ENCODE peak calls at places on chromosomes 1 and 21, in six cellular contexts. One of them, this sample, is unnamed. For H3K4me1, the result is how much of the 10 kb centered on the place peaks cover.

GRCh38 chr1:185401019-185401418 is 84.0 kb upstream of the IVNS1ABP start:
- DNase-seq in tibial nerve: no peak
- DNase-seq in heart left ventricle: no peak
- DNase-seq in sigmoid colon: no peak
- DNase-seq in stomach: no peak
- DNase-seq in IMR-90: peak
- DNase-seq in this sample: no peak

GRCh38 chr1:244445320-244446181 is 6.2 kb downstream of the ADSS2 start:
- DNase-seq in stomach: no peak
- DNase-seq in heart left ventricle: no peak
- DNase-seq in sigmoid colon: no peak
- DNase-seq in tibial nerve: no peak
- DNase-seq in IMR-90: peak
- DNase-seq in this sample: no peak

GRCh38 chr1:246077476-246077875 is 429.6 kb downstream of the SMYD3 start:
- DNase-seq in IMR-90: no peak
- DNase-seq in sigmoid colon: no peak
- DNase-seq in tibial nerve: no peak
- DNase-seq in stomach: no peak
- DNase-seq in heart left ventricle: no peak
- DNase-seq in this sample: no peak

GRCh38 chr1:67570473-67571143 is 114.4 kb upstream of the GADD45A start:
- DNase-seq in heart left ventricle: no peak
- DNase-seq in stomach: no peak
- DNase-seq in IMR-90: peak
- DNase-seq in sigmoid colon: no peak
- DNase-seq in tibial nerve: no peak
- DNase-seq in this sample: no peak

GRCh38 chr1:52239708-52240001 is 97.8 kb downstream of the ZFYVE9 start:
- DNase-seq in sigmoid colon: no peak
- DNase-seq in stomach: no peak
- DNase-seq in heart left ventricle: no peak
- DNase-seq in IMR-90: no peak
- DNase-seq in tibial nerve: no peak
- DNase-seq in this sample: no peak

GRCh38 chr1:206924549-206925115 is 2.9 kb upstream of the FCMR start:
- DNase-seq in sigmoid colon: no peak
- DNase-seq in IMR-90: no peak
- DNase-seq in stomach: no peak
- DNase-seq in tibial nerve: no peak
- DNase-seq in heart left ventricle: no peak
- DNase-seq in this sample: no peak

GRCh38 chr1:65245290-65245689 is 64.1 kb upstream of the DNAJC6 start:
- DNase-seq in tibial nerve: no peak
- DNase-seq in stomach: no peak
- DNase-seq in IMR-90: no peak
- DNase-seq in heart left ventricle: no peak
- DNase-seq in sigmoid colon: no peak
- DNase-seq in this sample: no peak

GRCh38 chr1:17167783-17168479 is 37.0 kb upstream of the PADI1 start:
- DNase-seq in tibial nerve: no peak
- DNase-seq in IMR-90: peak
- DNase-seq in heart left ventricle: no peak
- DNase-seq in sigmoid colon: no peak
- DNase-seq in stomach: no peak
- DNase-seq in this sample: peak

GRCh38 chr21:43940329-43940653 is 71.8 kb upstream of the TRAPPC10 start:
- DNase-seq in sigmoid colon: no peak
- DNase-seq in tibial nerve: no peak
- DNase-seq in IMR-90: no peak
- DNase-seq in stomach: no peak
- DNase-seq in heart left ventricle: no peak
- DNase-seq in this sample: no peak

GRCh38 chr1:177351361-177352108 is 180.8 kb downstream of the BRINP2 start:
- DNase-seq in stomach: peak
- DNase-seq in sigmoid colon: no peak
- DNase-seq in heart left ventricle: no peak
- DNase-seq in tibial nerve: no peak
- DNase-seq in IMR-90: no peak
- DNase-seq in this sample: no peak

GRCh38 chr1:29513357-29513756 is 277.0 kb downstream of the PTPRU start:
- DNase-seq in IMR-90: peak
- DNase-seq in sigmoid colon: no peak
- DNase-seq in tibial nerve: no peak
- DNase-seq in stomach: peak
- DNase-seq in heart left ventricle: no peak
- DNase-seq in this sample: no peak

GRCh38 chr1:80846966-80847365 is 953.8 kb upstream of the ADGRL2 start:
- DNase-seq in heart left ventricle: no peak
- DNase-seq in IMR-90: peak
- DNase-seq in tibial nerve: no peak
- DNase-seq in stomach: no peak
- DNase-seq in sigmoid colon: no peak
- DNase-seq in this sample: no peak

GRCh38 chr1:64387382-64388066 is 82.4 kb upstream of the CACHD1 start:
- DNase-seq in IMR-90: no peak
- DNase-seq in tibial nerve: no peak
- DNase-seq in sigmoid colon: no peak
- DNase-seq in heart left ventricle: peak
- DNase-seq in stomach: no peak
- DNase-seq in this sample: no peak

GRCh38 chr1:113978863-113979702 is at the start of gene OLFML3:
- DNase-seq in heart left ventricle: peak
- DNase-seq in IMR-90: peak
- DNase-seq in stomach: peak
- DNase-seq in tibial nerve: peak
- DNase-seq in sigmoid colon: peak
- DNase-seq in this sample: peak

GRCh38 chr1:183685112-183685713 is 32.1 kb upstream of the APOBEC4 start:
- DNase-seq in heart left ventricle: no peak
- DNase-seq in IMR-90: peak
- DNase-seq in stomach: peak
- DNase-seq in tibial nerve: peak
- DNase-seq in sigmoid colon: no peak
- DNase-seq in this sample: no peak

GRCh38 chr1:15261155-15262002 is 14.4 kb downstream of the FHAD1 start:
- DNase-seq in heart left ventricle: peak
- DNase-seq in sigmoid colon: peak
- DNase-seq in stomach: peak
- DNase-seq in IMR-90: no peak
- DNase-seq in tibial nerve: peak
- DNase-seq in this sample: peak

GRCh38 chr1:84941843-84942242 is 48.8 kb upstream of the LPAR3 start:
- DNase-seq in stomach: no peak
- DNase-seq in sigmoid colon: no peak
- DNase-seq in tibial nerve: no peak
- DNase-seq in IMR-90: no peak
- DNase-seq in heart left ventricle: no peak
- DNase-seq in this sample: no peak
- TF ChIP-seq POLR2A in stomach: no peak
- TF ChIP-seq POLR2A in sigmoid colon: no peak
- TF ChIP-seq POLR2A in tibial nerve: no peak
- TF ChIP-seq POLR2A in IMR-90: no peak
- TF ChIP-seq POLR2A in heart left ventricle: no peak
- TF ChIP-seq POLR2A in this sample: no peak

GRCh38 chr1:212917134-212917485 is 33.2 kb upstream of the VASH2 start:
- DNase-seq in tibial nerve: no peak
- DNase-seq in stomach: no peak
- DNase-seq in IMR-90: no peak
- DNase-seq in sigmoid colon: no peak
- DNase-seq in heart left ventricle: no peak
- DNase-seq in this sample: no peak
- H3K4me3 ChIP-seq in tibial nerve: no peak
- H3K4me3 ChIP-seq in stomach: no peak
- H3K4me3 ChIP-seq in IMR-90: no peak
- H3K4me3 ChIP-seq in sigmoid colon: no peak
- H3K4me3 ChIP-seq in heart left ventricle: no peak
- H3K4me3 ChIP-seq in this sample: no peak

GRCh38 chr1:20603473-20604464 is 14.9 kb downstream of the CDA start:
- DNase-seq in sigmoid colon: no peak
- DNase-seq in heart left ventricle: no peak
- DNase-seq in IMR-90: peak
- DNase-seq in stomach: no peak
- DNase-seq in tibial nerve: no peak
- DNase-seq in this sample: no peak
- H3K4me1 ChIP-seq in sigmoid colon: under half
- H3K4me1 ChIP-seq in heart left ventricle: under half
- H3K4me1 ChIP-seq in IMR-90: under half
- H3K4me1 ChIP-seq in stomach: under half
- H3K4me1 ChIP-seq in tibial nerve: under half
- H3K4me1 ChIP-seq in this sample: under half

GRCh38 chr21:41366522-41367151 is 4.8 kb downstream of the MX2 start:
- DNase-seq in stomach: peak
- DNase-seq in sigmoid colon: peak
- DNase-seq in IMR-90: peak
- DNase-seq in tibial nerve: no peak
- DNase-seq in heart left ventricle: no peak
- DNase-seq in this sample: no peak
- TF ChIP-seq POLR2A in stomach: no peak
- TF ChIP-seq POLR2A in sigmoid colon: no peak
- TF ChIP-seq POLR2A in IMR-90: no peak
- TF ChIP-seq POLR2A in tibial nerve: no peak
- TF ChIP-seq POLR2A in heart left ventricle: no peak
- TF ChIP-seq POLR2A in this sample: no peak

DNA sequence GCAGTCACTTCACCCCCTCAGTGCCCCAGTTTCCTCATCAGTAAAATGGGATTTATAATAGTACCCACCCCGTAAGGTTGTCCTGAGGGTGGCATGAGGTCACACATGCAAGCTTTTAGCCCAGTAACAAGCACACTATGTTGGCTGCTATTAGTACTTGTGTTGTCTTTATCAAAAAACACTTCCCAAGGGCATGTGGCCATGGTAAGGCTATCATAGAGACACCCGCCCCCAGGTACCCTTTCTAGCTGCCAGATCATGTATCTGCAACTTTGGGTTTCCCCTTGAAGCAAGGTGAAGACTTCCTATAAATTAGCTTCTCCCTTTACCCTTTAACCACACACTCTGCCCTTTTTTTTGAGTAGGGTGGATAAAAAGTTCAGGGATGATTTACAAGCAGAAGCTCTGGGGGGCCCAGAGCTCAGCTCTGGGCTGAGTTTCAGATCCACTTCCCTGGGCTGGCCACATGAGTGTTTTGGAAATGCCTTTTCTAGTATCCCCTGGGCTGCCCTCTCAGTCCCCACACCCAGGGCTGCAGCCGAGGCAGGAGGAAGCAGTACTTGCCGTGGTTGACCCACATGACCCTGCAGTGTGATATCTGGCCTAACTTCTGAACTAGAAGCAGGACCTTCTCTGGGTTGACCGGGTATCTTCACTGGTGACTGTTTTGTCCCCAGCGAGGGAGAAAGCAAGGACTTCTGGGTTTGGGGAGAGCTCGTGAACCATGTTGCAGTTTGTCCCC is 2.0 kb downstream of the ZDHHC18 start:
- DNase-seq in tibial nerve: no peak
- DNase-seq in stomach: peak
- DNase-seq in heart left ventricle: no peak
- DNase-seq in IMR-90: no peak
- DNase-seq in sigmoid colon: no peak
- DNase-seq in this sample: peak
- H3K4me3 ChIP-seq in tibial nerve: no peak
- H3K4me3 ChIP-seq in stomach: no peak
- H3K4me3 ChIP-seq in heart left ventricle: no peak
- H3K4me3 ChIP-seq in IMR-90: no peak
- H3K4me3 ChIP-seq in sigmoid colon: no peak
- H3K4me3 ChIP-seq in this sample: no peak

DNA sequence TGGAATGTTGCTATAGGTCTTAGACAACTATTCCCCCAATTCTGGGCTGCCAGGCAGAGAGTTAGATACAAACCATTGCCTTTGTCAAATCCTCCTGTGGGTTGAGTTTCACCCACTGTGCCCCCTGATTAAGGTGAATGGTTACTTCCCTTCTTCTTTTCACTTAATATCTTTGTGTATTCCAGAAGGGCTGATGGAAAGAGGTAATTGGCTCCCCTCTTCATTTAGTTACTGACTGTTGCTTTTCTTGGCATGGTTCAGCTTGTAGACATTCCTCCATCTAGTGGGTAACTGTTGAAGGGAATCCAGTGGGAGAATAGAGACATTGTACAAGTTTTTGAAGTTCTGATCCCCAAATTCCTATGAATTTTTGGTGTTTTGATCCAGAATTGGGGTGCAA is 43.8 kb upstream of the MACF1 start:
- DNase-seq in sigmoid colon: no peak
- DNase-seq in IMR-90: no peak
- DNase-seq in stomach: no peak
- DNase-seq in heart left ventricle: no peak
- DNase-seq in tibial nerve: no peak
- DNase-seq in this sample: no peak
- H3K4me1 ChIP-seq in sigmoid colon: half or more
- H3K4me1 ChIP-seq in IMR-90: under half
- H3K4me1 ChIP-seq in stomach: half or more
- H3K4me1 ChIP-seq in heart left ventricle: under half
- H3K4me1 ChIP-seq in tibial nerve: under half
- H3K4me1 ChIP-seq in this sample: half or more

GRCh38 chr1:211829343-211830054 is 1.1 kb downstream of the LPGAT1 start:
- DNase-seq in IMR-90: no peak
- DNase-seq in stomach: no peak
- DNase-seq in sigmoid colon: peak
- DNase-seq in tibial nerve: no peak
- DNase-seq in heart left ventricle: peak
- DNase-seq in this sample: peak
- TF ChIP-seq POLR2A in IMR-90: no peak
- TF ChIP-seq POLR2A in stomach: no peak
- TF ChIP-seq POLR2A in sigmoid colon: no peak
- TF ChIP-seq POLR2A in tibial nerve: no peak
- TF ChIP-seq POLR2A in heart left ventricle: no peak
- TF ChIP-seq POLR2A in this sample: peak

This sample was measured in thyroid gland.